ENCODE peak calls at places on chromosome 4, in six cellular contexts. One of them, this sample, is unnamed.

GRCh38 chr4:139666735-139667266 is 1.2 kb downstream of the MGST2 start:
- DNase-seq in stimulated activated CD4-positive, alpha-beta T cell treated with anti-CD3 and anti-CD28 coated beads, Interleukin-4, amount 100 ng/mL, for 48 hours: no peak
- DNase-seq in bronchial epithelial cell: peak; percentile 67
- DNase-seq in suprapubic skin: no peak
- DNase-seq in Daoy: peak; percentile 57
- DNase-seq in heart left ventricle: no peak
- DNase-seq in this sample: peak; percentile 49

GRCh38 chr4:11739992-11740391 is 311.3 kb upstream of the HS3ST1 start:
- DNase-seq in stimulated activated CD4-positive, alpha-beta T cell treated with anti-CD3 and anti-CD28 coated beads, Interleukin-4, amount 100 ng/mL, for 48 hours: no peak
- DNase-seq in bronchial epithelial cell: no peak
- DNase-seq in suprapubic skin: no peak
- DNase-seq in Daoy: no peak
- DNase-seq in heart left ventricle: no peak
- DNase-seq in this sample: peak; percentile 55

GRCh38 chr4:106421441-106422296 is 53.1 kb upstream of the GIMD1 start:
- DNase-seq in stimulated activated CD4-positive, alpha-beta T cell treated with anti-CD3 and anti-CD28 coated beads, Interleukin-4, amount 100 ng/mL, for 48 hours: no peak
- DNase-seq in bronchial epithelial cell: peak; percentile 46
- DNase-seq in suprapubic skin: no peak
- DNase-seq in Daoy: no peak
- DNase-seq in heart left ventricle: no peak
- DNase-seq in this sample: no peak

GRCh38 chr4:79772510-79772909 is 300.5 kb downstream of the ANTXR2 start:
- DNase-seq in stimulated activated CD4-positive, alpha-beta T cell treated with anti-CD3 and anti-CD28 coated beads, Interleukin-4, amount 100 ng/mL, for 48 hours: no peak
- DNase-seq in bronchial epithelial cell: no peak
- DNase-seq in suprapubic skin: no peak
- DNase-seq in Daoy: no peak
- DNase-seq in heart left ventricle: no peak
- DNase-seq in this sample: no peak

GRCh38 chr4:165700855-165701254 is 172.2 kb upstream of the TLL1 start:
- DNase-seq in stimulated activated CD4-positive, alpha-beta T cell treated with anti-CD3 and anti-CD28 coated beads, Interleukin-4, amount 100 ng/mL, for 48 hours: no peak
- DNase-seq in bronchial epithelial cell: peak; percentile 33
- DNase-seq in suprapubic skin: no peak
- DNase-seq in Daoy: peak; percentile 3
- DNase-seq in heart left ventricle: no peak
- DNase-seq in this sample: no peak

GRCh38 chr4:155208258-155209054 is at the start of gene NPY2R:
- DNase-seq in stimulated activated CD4-positive, alpha-beta T cell treated with anti-CD3 and anti-CD28 coated beads, Interleukin-4, amount 100 ng/mL, for 48 hours: no peak
- DNase-seq in bronchial epithelial cell: no peak
- DNase-seq in suprapubic skin: no peak
- DNase-seq in Daoy: no peak
- DNase-seq in heart left ventricle: no peak
- DNase-seq in this sample: no peak

GRCh38 chr4:38896940-38897339 is 29.3 kb downstream of the FAM114A1 start:
- DNase-seq in stimulated activated CD4-positive, alpha-beta T cell treated with anti-CD3 and anti-CD28 coated beads, Interleukin-4, amount 100 ng/mL, for 48 hours: no peak
- DNase-seq in bronchial epithelial cell: no peak
- DNase-seq in suprapubic skin: no peak
- DNase-seq in Daoy: no peak
- DNase-seq in heart left ventricle: no peak
- DNase-seq in this sample: no peak

GRCh38 chr4:66294626-66295025 is 624.3 kb upstream of the EPHA5 start:
- DNase-seq in stimulated activated CD4-positive, alpha-beta T cell treated with anti-CD3 and anti-CD28 coated beads, Interleukin-4, amount 100 ng/mL, for 48 hours: no peak
- DNase-seq in bronchial epithelial cell: peak; percentile 65
- DNase-seq in suprapubic skin: no peak
- DNase-seq in Daoy: peak; percentile 35
- DNase-seq in heart left ventricle: no peak
- DNase-seq in this sample: no peak

GRCh38 chr4:55284331-55284730 is 61.7 kb upstream of the SRD5A3 start:
- DNase-seq in stimulated activated CD4-positive, alpha-beta T cell treated with anti-CD3 and anti-CD28 coated beads, Interleukin-4, amount 100 ng/mL, for 48 hours: no peak
- DNase-seq in bronchial epithelial cell: no peak
- DNase-seq in suprapubic skin: no peak
- DNase-seq in Daoy: no peak
- DNase-seq in heart left ventricle: no peak
- DNase-seq in this sample: no peak

GRCh38 chr4:93237526-93237925 is 591.0 kb upstream of the ATOH1 start:
- DNase-seq in stimulated activated CD4-positive, alpha-beta T cell treated with anti-CD3 and anti-CD28 coated beads, Interleukin-4, amount 100 ng/mL, for 48 hours: no peak
- DNase-seq in bronchial epithelial cell: no peak
- DNase-seq in suprapubic skin: no peak
- DNase-seq in Daoy: no peak
- DNase-seq in heart left ventricle: no peak
- DNase-seq in this sample: no peak

GRCh38 chr4:53497446-53498069 is 93.7 kb downstream of the LNX1 start:
- DNase-seq in stimulated activated CD4-positive, alpha-beta T cell treated with anti-CD3 and anti-CD28 coated beads, Interleukin-4, amount 100 ng/mL, for 48 hours: no peak
- DNase-seq in bronchial epithelial cell: no peak
- DNase-seq in suprapubic skin: no peak
- DNase-seq in Daoy: no peak
- DNase-seq in heart left ventricle: peak; percentile 47
- DNase-seq in this sample: no peak

GRCh38 chr4:41550308-41550707 is 12.4 kb downstream of the LIMCH1 start:
- DNase-seq in stimulated activated CD4-positive, alpha-beta T cell treated with anti-CD3 and anti-CD28 coated beads, Interleukin-4, amount 100 ng/mL, for 48 hours: no peak
- DNase-seq in bronchial epithelial cell: no peak
- DNase-seq in suprapubic skin: no peak
- DNase-seq in Daoy: no peak
- DNase-seq in heart left ventricle: no peak
- DNase-seq in this sample: peak; percentile 65

GRCh38 chr4:111631157-111631999 is 513.9 kb upstream of the FAM241A start:
- DNase-seq in stimulated activated CD4-positive, alpha-beta T cell treated with anti-CD3 and anti-CD28 coated beads, Interleukin-4, amount 100 ng/mL, for 48 hours: no peak
- DNase-seq in bronchial epithelial cell: no peak
- DNase-seq in suprapubic skin: no peak
- DNase-seq in Daoy: no peak
- DNase-seq in heart left ventricle: no peak
- DNase-seq in this sample: no peak

GRCh38 chr4:54517793-54518444 is 139.8 kb upstream of the KIT start:
- DNase-seq in stimulated activated CD4-positive, alpha-beta T cell treated with anti-CD3 and anti-CD28 coated beads, Interleukin-4, amount 100 ng/mL, for 48 hours: no peak
- DNase-seq in bronchial epithelial cell: no peak
- DNase-seq in suprapubic skin: no peak
- DNase-seq in Daoy: no peak
- DNase-seq in heart left ventricle: no peak
- DNase-seq in this sample: no peak

GRCh38 chr4:103645991-103646390 is 73.8 kb downstream of the TACR3 start:
- DNase-seq in stimulated activated CD4-positive, alpha-beta T cell treated with anti-CD3 and anti-CD28 coated beads, Interleukin-4, amount 100 ng/mL, for 48 hours: no peak
- DNase-seq in bronchial epithelial cell: no peak
- DNase-seq in suprapubic skin: no peak
- DNase-seq in Daoy: no peak
- DNase-seq in heart left ventricle: no peak
- DNase-seq in this sample: no peak

GRCh38 chr4:77418333-77418732 is 187.3 kb upstream of the CXCL13 start:
- DNase-seq in stimulated activated CD4-positive, alpha-beta T cell treated with anti-CD3 and anti-CD28 coated beads, Interleukin-4, amount 100 ng/mL, for 48 hours: no peak
- DNase-seq in bronchial epithelial cell: peak; percentile 55
- DNase-seq in suprapubic skin: no peak
- DNase-seq in Daoy: no peak
- DNase-seq in heart left ventricle: no peak
- DNase-seq in this sample: no peak

GRCh38 chr4:53601251-53601764 is 10.0 kb upstream of the LNX1 start:
- DNase-seq in stimulated activated CD4-positive, alpha-beta T cell treated with anti-CD3 and anti-CD28 coated beads, Interleukin-4, amount 100 ng/mL, for 48 hours: no peak
- DNase-seq in bronchial epithelial cell: no peak
- DNase-seq in suprapubic skin: no peak
- DNase-seq in Daoy: peak; percentile 11
- DNase-seq in heart left ventricle: peak; percentile 33
- DNase-seq in this sample: no peak

GRCh38 chr4:7876096-7876993 is 63.3 kb downstream of the AFAP1 start:
- DNase-seq in stimulated activated CD4-positive, alpha-beta T cell treated with anti-CD3 and anti-CD28 coated beads, Interleukin-4, amount 100 ng/mL, for 48 hours: peak; percentile 13
- DNase-seq in bronchial epithelial cell: no peak
- DNase-seq in suprapubic skin: no peak
- DNase-seq in Daoy: peak; percentile 70
- DNase-seq in heart left ventricle: no peak
- DNase-seq in this sample: no peak

GRCh38 chr4:8308856-8309771 is 39.6 kb downstream of the HTRA3 start:
- DNase-seq in stimulated activated CD4-positive, alpha-beta T cell treated with anti-CD3 and anti-CD28 coated beads, Interleukin-4, amount 100 ng/mL, for 48 hours: no peak
- DNase-seq in bronchial epithelial cell: no peak
- DNase-seq in suprapubic skin: peak; percentile 90
- DNase-seq in Daoy: no peak
- DNase-seq in heart left ventricle: peak; percentile 70
- DNase-seq in this sample: no peak

GRCh38 chr4:166538491-166539005 is 665.5 kb downstream of the TLL1 start:
- DNase-seq in stimulated activated CD4-positive, alpha-beta T cell treated with anti-CD3 and anti-CD28 coated beads, Interleukin-4, amount 100 ng/mL, for 48 hours: no peak
- DNase-seq in bronchial epithelial cell: no peak
- DNase-seq in suprapubic skin: no peak
- DNase-seq in Daoy: peak; percentile 5
- DNase-seq in heart left ventricle: no peak
- DNase-seq in this sample: no peak

GRCh38 chr4:33911951-33912350 is 2332.4 kb downstream of the ARAP2 start:
- DNase-seq in stimulated activated CD4-positive, alpha-beta T cell treated with anti-CD3 and anti-CD28 coated beads, Interleukin-4, amount 100 ng/mL, for 48 hours: no peak
- DNase-seq in bronchial epithelial cell: no peak
- DNase-seq in suprapubic skin: no peak
- DNase-seq in Daoy: no peak
- DNase-seq in heart left ventricle: no peak
- DNase-seq in this sample: no peak

GRCh38 chr4:52864816-52865215 is 2.7 kb downstream of the RASL11B start:
- DNase-seq in stimulated activated CD4-positive, alpha-beta T cell treated with anti-CD3 and anti-CD28 coated beads, Interleukin-4, amount 100 ng/mL, for 48 hours: no peak
- DNase-seq in bronchial epithelial cell: no peak
- DNase-seq in suprapubic skin: no peak
- DNase-seq in Daoy: no peak
- DNase-seq in heart left ventricle: no peak
- DNase-seq in this sample: peak; percentile 26